ENCODE peak calls at places on chromosomes 7 and 10, in eight cellular contexts. I, U, F, A, J, X, D and G are unnamed samples.
A peak's percentile ranks its signal among the peaks of the same experiment; 100 is the strongest.

GRCh38 chr10:26621889-26622681 is 75.4 kb upstream of the PDSS1 start:
- DNase-seq in X (peak; percentile 63), D (peak; percentile 34), F (no peak), U (peak; percentile 0), I (peak; percentile 13), J (no peak), A (peak; percentile 67), G (peak; percentile 40)

GRCh38 chr10:122375761-122376160 is 1.3 kb downstream of the PLEKHA1 start:
- DNase-seq in X (no peak), F (no peak), D (no peak), A (no peak), J (no peak), U (no peak), I (no peak), G (no peak)

GRCh38 chr10:97572214-97572989 is at the start of gene ANKRD2:
- DNase-seq in F (peak; percentile 71), U (peak; percentile 79), D (peak; percentile 81), J (peak; percentile 52), A (peak; percentile 78), X (peak; percentile 84), I (peak; percentile 63), G (peak; percentile 85)

GRCh38 chr7:152115021-152115718 is 89.7 kb downstream of the GALNT11 start:
- DNase-seq in A (no peak), D (no peak), I (no peak), F (no peak), U (no peak), X (no peak), J (no peak), G (no peak)

GRCh38 chr10:12594448-12594944 is 245.1 kb downstream of the CAMK1D start:
- DNase-seq in I (no peak), F (no peak), X (no peak), D (no peak), J (no peak), U (no peak), A (peak; percentile 35), G (no peak)

GRCh38 chr7:114414151-114415053 is at the start of gene FOXP2:
- DNase-seq in F (no peak), U (peak; percentile 48), X (peak; percentile 14), J (no peak), I (no peak), D (no peak), A (no peak), G (no peak)

GRCh38 chr10:67790534-67791408 is 47.2 kb downstream of the DNAJC12 start:
- DNase-seq in U (peak; percentile 29), I (peak; percentile 16), A (no peak), D (no peak), F (no peak), X (no peak), J (no peak), G (no peak)

GRCh38 chr7:64181586-64181985 is 25.4 kb upstream of the ZNF735 start:
- DNase-seq in A (no peak), U (no peak), I (no peak), F (no peak), X (no peak), J (no peak), D (no peak), G (no peak)

GRCh38 chr7:83697814-83698530 is 49.0 kb upstream of the SEMA3E start:
- DNase-seq in U (peak; percentile 2), X (no peak), D (no peak), A (no peak), F (no peak), I (no peak), J (no peak), G (no peak)

GRCh38 chr10:80520661-80521488 is 16.8 kb upstream of the SH2D4B start:
- DNase-seq in U (no peak), J (no peak), D (no peak), F (no peak), A (no peak), X (no peak), I (no peak), G (no peak)

GRCh38 chr7:135617781-135618180 is 44.5 kb upstream of the STMP1 start:
- DNase-seq in F (no peak), A (no peak), I (no peak), J (no peak), X (no peak), D (no peak), U (no peak), G (no peak)

GRCh38 chr7:73669858-73670385 is 2.3 kb downstream of the VPS37D start:
- DNase-seq in X (no peak), J (no peak), F (no peak), U (no peak), I (no peak), D (no peak), A (no peak), G (no peak)

GRCh38 chr7:24725554-24726260 is 31.6 kb downstream of the GSDME start:
- DNase-seq in F (peak; percentile 6), I (no peak), A (no peak), X (no peak), U (no peak), J (no peak), D (no peak), G (no peak)

GRCh38 chr7:24724451-24725190 is 32.6 kb downstream of the GSDME start:
- DNase-seq in X (no peak), A (no peak), U (no peak), I (no peak), F (no peak), J (no peak), D (no peak), G (no peak)

GRCh38 chr7:24721378-24722030 is 35.8 kb downstream of the GSDME start:
- DNase-seq in U (no peak), F (no peak), I (no peak), A (no peak), J (no peak), X (peak; percentile 42), D (no peak), G (no peak)

GRCh38 chr7:24722386-24723177 is 34.7 kb downstream of the GSDME start:
- DNase-seq in D (no peak), I (no peak), F (no peak), J (no peak), A (no peak), U (no peak), X (peak; percentile 54), G (no peak)

GRCh38 chr7:24723178-24723530 is 34.1 kb downstream of the GSDME start:
- DNase-seq in X (no peak), I (no peak), F (no peak), D (no peak), U (no peak), J (no peak), A (no peak), G (no peak)
- TF ChIP-seq CTCF in X (no peak), I (no peak), F (no peak), D (no peak), U (no peak), J (no peak), A (no peak), G (no peak)

GRCh38 chr10:124007102-124007772 is 86.2 kb downstream of the CHST15 start:
- DNase-seq in D (no peak), I (no peak), U (no peak), J (no peak), F (no peak), X (no peak), A (peak; percentile 3), G (no peak)

GRCh38 chr10:124005091-124005490 is 88.3 kb downstream of the CHST15 start:
- DNase-seq in I (no peak), J (no peak), F (no peak), U (no peak), X (no peak), A (no peak), D (no peak), G (no peak)

GRCh38 chr10:124004372-124004928 is 88.9 kb downstream of the CHST15 start:
- DNase-seq in D (no peak), J (no peak), I (no peak), X (no peak), A (no peak), U (no peak), F (no peak), G (peak; percentile 45)

GRCh38 chr10:124006526-124006925 is 86.9 kb downstream of the CHST15 start:
- DNase-seq in X (no peak), D (no peak), J (no peak), I (no peak), F (no peak), U (no peak), A (peak; percentile 2), G (no peak)

DNA sequence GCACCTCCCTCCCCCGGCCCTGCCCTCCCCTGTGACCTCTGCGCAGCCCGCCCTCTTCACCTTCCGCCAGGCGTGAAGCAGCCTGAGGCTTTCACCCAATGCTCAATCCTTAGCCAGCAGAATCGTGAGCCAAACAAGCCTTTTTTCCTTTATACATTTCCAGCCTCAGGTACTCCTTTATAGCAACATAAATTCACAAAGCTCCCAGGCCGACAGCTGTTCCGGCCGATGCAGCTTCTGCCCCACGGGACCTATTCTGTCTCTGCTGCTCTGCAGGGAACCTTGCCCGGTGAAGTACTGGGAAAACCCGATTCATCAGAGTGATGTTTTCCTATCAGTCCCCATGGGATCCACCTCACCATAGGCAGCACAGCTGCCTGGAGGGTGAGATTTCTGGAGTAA is 87.4 kb downstream of the CHST15 start:
- DNase-seq in U (no peak), A (peak; percentile 10), X (no peak), F (no peak), D (no peak), J (no peak), I (no peak), G (no peak)
- H3K27ac ChIP-seq in U (no peak overlapping the region), A (peak overlapping the region; percentile 54), X (no peak overlapping the region), F (no peak overlapping the region), D (no peak overlapping the region), J (no peak overlapping the region), I (no peak overlapping the region), G (no peak overlapping the region)

GRCh38 chr7:110281362-110281761 is 809.6 kb upstream of the LRRN3 start:
- DNase-seq in U (no peak), X (no peak), D (no peak), A (no peak), I (no peak), F (no peak), J (no peak), G (no peak)

GRCh38 chr7:110283056-110283455 is 807.9 kb upstream of the LRRN3 start:
- DNase-seq in A (no peak), X (no peak), J (no peak), F (no peak), U (no peak), D (no peak), I (no peak), G (no peak)
- H3K4me3 ChIP-seq in A (no peak overlapping the region), X (no peak overlapping the region), J (no peak overlapping the region), F (no peak overlapping the region), U (no peak overlapping the region), D (no peak overlapping the region), I (no peak overlapping the region), G (no peak overlapping the region)

GRCh38 chr7:7181519-7182155 is 707 bp upstream of the C1GALT1 start:
- DNase-seq in F (peak; percentile 15), U (peak; percentile 28), A (peak; percentile 64), D (peak; percentile 63), J (no peak), X (peak; percentile 49), I (peak; percentile 75), G (peak; percentile 44)

GRCh38 chr7:7180725-7181428 is 1.5 kb upstream of the C1GALT1 start:
- DNase-seq in I (no peak), A (peak; percentile 8), F (no peak), J (no peak), D (no peak), X (no peak), U (no peak), G (no peak)

GRCh38 chr7:7183061-7183832 is 903 bp downstream of the C1GALT1 start:
- DNase-seq in J (no peak), U (no peak), D (peak; percentile 34), F (no peak), I (peak; percentile 57), A (peak; percentile 78), X (peak; percentile 59), G (peak; percentile 71)

GRCh38 chr7:7183833-7184463 is 1.6 kb downstream of the C1GALT1 start:
- DNase-seq in U (no peak), X (no peak), J (no peak), F (no peak), A (no peak), I (no peak), D (no peak), G (no peak)

GRCh38 chr7:7182156-7183060 is at the start of gene C1GALT1:
- DNase-seq in D (peak; percentile 81), U (peak; percentile 97), I (peak; percentile 96), A (peak; percentile 98), X (peak; percentile 97), J (peak; percentile 97), F (peak; percentile 97), G (peak; percentile 98)
- TF ChIP-seq CTCF in D (no peak), U (peak; percentile 56), I (peak; percentile 32), A (peak; percentile 42), X (peak; percentile 54), J (peak; percentile 71), F (peak; percentile 39), G (peak; percentile 39)